ENCODE peak calls at places on chromosome 13, in four cellular contexts. H is foreskin keratinocyte; M is CD8-positive, alpha-beta T cell; Q is tibial artery. J is an unnamed sample. For H3K4me1, the result is how much of the 10 kb centered on the place peaks cover.

GRCh38 chr13:24648983-24649684 is 31.1 kb upstream of the ATP12A start:
- DNase-seq in Q (no peak), H (no peak), M (no peak), J (no peak)

GRCh38 chr13:93967286-93967685 is 512.2 kb downstream of the DCT start:
- DNase-seq in Q (no peak), M (no peak), H (no peak), J (no peak)

GRCh38 chr13:43242040-43242439 is 218.7 kb downstream of the DNAJC15 start:
- DNase-seq in Q (no peak), M (no peak), H (no peak), J (no peak)

GRCh38 chr13:94323746-94324408 is 155.6 kb downstream of the DCT start:
- DNase-seq in Q (no peak), M (peak), H (no peak), J (no peak)

GRCh38 chr13:60562081-60562764 is 165.2 kb downstream of the TDRD3 start:
- DNase-seq in Q (no peak), H (peak), M (no peak), J (no peak)

GRCh38 chr13:49052801-49053200 is 77.1 kb downstream of the FNDC3A start:
- DNase-seq in M (no peak), H (peak), Q (no peak), J (no peak)

GRCh38 chr13:110012102-110012739 is 225.8 kb upstream of the IRS2 start:
- DNase-seq in Q (no peak), H (peak), M (no peak), J (no peak)

GRCh38 chr13:91241249-91241648 is 106.2 kb upstream of the MIR17HG start:
- DNase-seq in Q (no peak), M (no peak), H (no peak), J (peak)

GRCh38 chr13:47859129-47859528 is 141.9 kb downstream of the SUCLA2 start:
- DNase-seq in M (no peak), H (no peak), Q (no peak), J (no peak)

GRCh38 chr13:44815507-44816074 is 173.7 kb downstream of the NUFIP1 start:
- DNase-seq in M (no peak), H (peak), Q (peak), J (peak)

DNA sequence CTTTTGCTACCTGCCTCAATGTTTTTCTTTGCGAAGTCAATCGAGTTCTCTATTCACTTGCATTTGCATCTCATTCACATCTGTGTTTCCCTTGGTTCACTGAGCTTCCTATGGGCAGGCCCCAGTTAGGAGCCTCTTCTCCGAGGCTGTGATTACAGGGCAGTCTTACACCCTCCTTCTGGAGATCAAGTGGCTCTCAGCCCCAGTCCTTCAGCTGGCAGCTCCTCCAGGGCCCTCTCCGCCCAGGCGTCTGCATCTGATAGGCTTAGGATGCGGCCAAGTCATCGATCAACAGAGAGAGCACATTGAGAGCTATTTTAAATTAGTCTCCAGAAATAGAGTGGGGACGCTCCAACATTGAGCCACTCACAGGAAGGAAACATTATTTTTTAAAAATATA is 44.2 kb downstream of the MBNL2 start:
- DNase-seq in M (no peak), Q (no peak), H (no peak), J (no peak)
- H3K4me1 ChIP-seq in M (under half), Q (under half), H (under half), J (under half)

GRCh38 chr13:79936368-79937136 is 404.4 kb downstream of the SPRY2 start:
- DNase-seq in H (peak), Q (peak), M (no peak), J (peak)
- H3K27ac ChIP-seq in H (peak), Q (peak), M (no peak), J (no peak)

GRCh38 chr13:103757361-103757760 is 691.1 kb upstream of the SLC10A2 start:
- DNase-seq in M (no peak), H (no peak), Q (no peak), J (no peak)
- TF ChIP-seq CTCF in M (no peak), H (no peak), Q (no peak), J (no peak)

DNA sequence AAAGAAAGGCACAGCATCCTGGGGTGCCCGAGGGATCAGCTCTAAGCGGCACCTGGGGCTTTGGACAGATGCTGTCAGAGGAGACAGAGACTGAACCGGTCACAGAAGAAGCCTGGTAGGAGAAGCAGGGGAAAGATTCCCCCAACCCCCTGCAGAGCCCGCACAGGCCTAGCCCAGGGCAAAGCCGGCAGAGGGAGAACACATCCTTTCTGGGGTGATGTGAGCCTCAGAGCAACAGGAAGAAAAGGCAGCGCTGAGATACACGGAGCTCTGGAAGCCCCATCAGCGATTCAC is 101.2 kb downstream of the CRYL1 start:
- DNase-seq in M (no peak), Q (no peak), H (no peak), J (no peak)
- H3K4me1 ChIP-seq in M (under half), Q (under half), H (under half), J (under half)

GRCh38 chr13:111033172-111034133 is 81.7 kb upstream of the ARHGEF7 start:
- DNase-seq in Q (no peak), M (no peak), H (no peak), J (no peak)

GRCh38 chr13:111027481-111028439 is 87.3 kb upstream of the ARHGEF7 start:
- DNase-seq in M (no peak), H (no peak), Q (no peak), J (no peak)

GRCh38 chr13:111029957-111030609 is 85.0 kb upstream of the ARHGEF7 start:
- DNase-seq in M (no peak), Q (no peak), H (no peak), J (no peak)

GRCh38 chr13:111034811-111035210 is 80.3 kb upstream of the ARHGEF7 start:
- DNase-seq in H (no peak), Q (no peak), M (no peak), J (no peak)

GRCh38 chr13:111031531-111031961 is 83.6 kb upstream of the ARHGEF7 start:
- DNase-seq in H (no peak), M (no peak), Q (no peak), J (no peak)
- H3K27ac ChIP-seq in H (no peak), M (no peak), Q (no peak), J (no peak)